ENCODE peak calls at places on chromosomes 11 and 22, in eight cellular contexts. F, B, T, W, P, K, J and C are unnamed samples.

GRCh38 chr11:77710358-77710757 is 72.8 kb upstream of the CLNS1A start:
- DNase-seq in P (no peak), K (no peak), F (no peak), W (no peak), B (no peak), J (peak), T (no peak), C (no peak)

GRCh38 chr11:12815150-12815523 is 140.9 kb downstream of the TEAD1 start:
- DNase-seq in K (no peak), B (no peak), W (no peak), J (no peak), P (no peak), F (no peak), T (no peak), C (no peak)

GRCh38 chr11:77207618-77208313 is 79.7 kb downstream of the MYO7A start:
- DNase-seq in J (no peak), K (no peak), T (no peak), P (no peak), B (no peak), W (no peak), F (no peak), C (no peak)

GRCh38 chr11:44364596-44364995 is 54.7 kb upstream of the ALX4 start:
- DNase-seq in J (no peak), B (no peak), T (no peak), P (no peak), K (no peak), F (no peak), W (no peak), C (no peak)

GRCh38 chr11:46655631-46656030 is 38.3 kb downstream of the ATG13 start:
- DNase-seq in F (no peak), J (no peak), P (no peak), K (no peak), B (no peak), T (no peak), W (no peak), C (no peak)

GRCh38 chr11:81207421-81208054 is 1526.1 kb downstream of the FAM181B start:
- DNase-seq in P (no peak), W (no peak), J (no peak), F (no peak), B (no peak), K (no peak), T (no peak), C (no peak)

GRCh38 chr11:57648791-57649735 is 649 bp downstream of the YPEL4 start:
- DNase-seq in B (no peak), K (peak), P (peak), F (no peak), W (peak), J (no peak), T (no peak), C (peak)

GRCh38 chr11:100004541-100004940 is 682.5 kb upstream of the ARHGAP42 start:
- DNase-seq in K (no peak), W (no peak), T (no peak), B (no peak), J (no peak), F (no peak), P (no peak), C (no peak)

GRCh38 chr11:116176484-116177005 is 596.2 kb downstream of the BUD13 start:
- DNase-seq in K (no peak), W (no peak), B (no peak), F (no peak), J (no peak), T (no peak), P (no peak), C (no peak)

GRCh38 chr11:44589301-44589700 is 23.8 kb downstream of the CD82 start:
- DNase-seq in W (no peak), J (peak), T (no peak), B (no peak), P (no peak), K (no peak), F (no peak), C (no peak)

GRCh38 chr11:69648679-69649575 is 8.0 kb downstream of the CCND1 start:
- DNase-seq in K (no peak), W (no peak), B (no peak), F (no peak), T (no peak), P (no peak), J (no peak), C (no peak)

GRCh38 chr11:55714982-55715888 is 53.2 kb downstream of the OR4C6 start:
- DNase-seq in P (no peak), K (no peak), F (no peak), J (no peak), T (no peak), W (no peak), B (peak), C (no peak)

GRCh38 chr22:28917747-28918543 is 34.6 kb downstream of the ZNRF3 start:
- DNase-seq in T (no peak), P (peak), B (peak), J (no peak), F (no peak), K (peak), W (peak), C (no peak)

GRCh38 chr11:10455637-10456487 is 798 bp downstream of the AMPD3 start:
- DNase-seq in P (no peak), W (peak), K (peak), F (peak), J (peak), T (no peak), B (peak), C (peak)

GRCh38 chr11:66335531-66336233 is 552 bp downstream of the RIN1 start:
- DNase-seq in T (no peak), F (no peak), J (peak), B (no peak), K (peak), W (no peak), P (no peak), C (peak)

GRCh38 chr11:69280994-69281393 is 13.0 kb upstream of the MYEOV start:
- DNase-seq in J (peak), W (no peak), F (no peak), K (no peak), T (no peak), P (no peak), B (no peak), C (peak)

GRCh38 chr11:22331771-22332170 is 6.4 kb upstream of the SLC17A6 start:
- DNase-seq in B (no peak), J (no peak), P (no peak), K (no peak), W (no peak), F (no peak), T (no peak), C (no peak)

GRCh38 chr11:87740968-87741367 is 434.3 kb downstream of the RAB38 start:
- DNase-seq in W (no peak), K (no peak), T (no peak), P (no peak), F (no peak), J (no peak), B (no peak), C (no peak)

GRCh38 chr11:2202071-2202899 is 30.7 kb upstream of the TH start:
- DNase-seq in J (no peak), P (no peak), F (no peak), W (no peak), B (no peak), T (no peak), K (no peak), C (no peak)

GRCh38 chr11:11582261-11582701 is 39.5 kb downstream of the GALNT18 start:
- DNase-seq in P (peak), J (no peak), K (no peak), T (no peak), F (no peak), W (no peak), B (no peak), C (no peak)

GRCh38 chr22:31826443-31826842 is 72.6 kb downstream of the DEPDC5 start:
- DNase-seq in P (peak), F (no peak), B (no peak), J (no peak), W (no peak), K (no peak), T (no peak), C (no peak)

GRCh38 chr11:7245341-7245740 is 6.4 kb upstream of the SYT9 start:
- DNase-seq in B (no peak), K (no peak), W (no peak), P (no peak), T (no peak), J (no peak), F (no peak), C (no peak)

GRCh38 chr22:17918840-17919239 is 105.5 kb downstream of the MICAL3 start:
- DNase-seq in W (no peak), J (peak), B (no peak), K (no peak), P (no peak), T (no peak), F (no peak), C (peak)

GRCh38 chr11:59000007-59000406 is 60.7 kb downstream of the GLYATL1 start:
- DNase-seq in T (no peak), J (no peak), F (no peak), W (no peak), B (no peak), K (no peak), P (no peak), C (no peak)

GRCh38 chr11:68690671-68691401 is 6.5 kb downstream of the GAL start:
- DNase-seq in K (no peak), J (no peak), T (no peak), F (no peak), P (no peak), W (no peak), B (no peak), C (no peak)